ENCODE peak calls at places on chromosomes 12 and 14, in six cellular contexts. D, J, L, T, N and W are unnamed samples. For H3K9me3, the result is how much of the 10 kb centered on the place peaks cover.

GRCh38 chr12:107718606-107719005 is 33.0 kb downstream of the PWP1 start:
- DNase-seq in D (no peak), J (no peak), L (no peak), T (no peak), N (no peak), W (no peak)

GRCh38 chr12:132191715-132192553 is 47.7 kb downstream of the NOC4L start:
- DNase-seq in D (no peak), J (no peak), L (no peak), T (no peak), N (no peak), W (no peak)

GRCh38 chr12:21336656-21337055 is 1.9 kb upstream of the SLCO1A2 start:
- DNase-seq in D (no peak), J (peak), L (no peak), T (no peak), N (no peak), W (no peak)

GRCh38 chr12:97321640-97322039 is 141.0 kb upstream of the RMST start:
- DNase-seq in D (no peak), J (no peak), L (no peak), T (no peak), N (no peak), W (no peak)

GRCh38 chr12:25546318-25546717 is 6.8 kb downstream of the LMNTD1 start:
- DNase-seq in D (no peak), J (no peak), L (no peak), T (no peak), N (no peak), W (no peak)

GRCh38 chr12:90653051-90653450 is 301.9 kb downstream of the CCER1 start:
- DNase-seq in D (no peak), J (no peak), L (no peak), T (no peak), N (no peak), W (no peak)

GRCh38 chr14:101927859-101928258 is 36.5 kb upstream of the DYNC1H1 start:
- DNase-seq in D (no peak), J (no peak), L (peak), T (no peak), N (no peak), W (no peak)

GRCh38 chr12:96501139-96501741 is 11.9 kb downstream of the CFAP54 start:
- DNase-seq in D (peak), J (peak), L (no peak), T (no peak), N (peak), W (peak)

GRCh38 chr12:76308866-76309265 is 39.3 kb downstream of the BBS10 start:
- DNase-seq in D (no peak), J (no peak), L (no peak), T (no peak), N (no peak), W (no peak)

GRCh38 chr12:4037747-4038312 is 164.6 kb upstream of the PARP11 start:
- DNase-seq in D (no peak), J (peak), L (no peak), T (no peak), N (peak), W (no peak)

GRCh38 chr14:75539562-75540478 is 17.6 kb downstream of the BATF start:
- DNase-seq in D (peak), J (no peak), L (no peak), T (no peak), N (no peak), W (no peak)

GRCh38 chr12:104858611-104859010 is 99.5 kb downstream of the SLC41A2 start:
- DNase-seq in D (no peak), J (no peak), L (no peak), T (no peak), N (no peak), W (no peak)

GRCh38 chr12:68086019-68086603 is 73.4 kb downstream of the IFNG start:
- DNase-seq in D (no peak), J (no peak), L (no peak), T (no peak), N (no peak), W (no peak)
- H3K9me3 ChIP-seq in D (under half), J (under half), L (under half), T (half or more), N (under half), W (under half)

GRCh38 chr12:38053113-38053512 is 263.5 kb upstream of the ALG10B start:
- DNase-seq in D (no peak), J (no peak), L (no peak), T (no peak), N (no peak), W (no peak)

GRCh38 chr12:38056701-38057689 is 259.6 kb upstream of the ALG10B start:
- DNase-seq in D (no peak), J (peak), L (no peak), T (peak), N (no peak), W (no peak)

DNA sequence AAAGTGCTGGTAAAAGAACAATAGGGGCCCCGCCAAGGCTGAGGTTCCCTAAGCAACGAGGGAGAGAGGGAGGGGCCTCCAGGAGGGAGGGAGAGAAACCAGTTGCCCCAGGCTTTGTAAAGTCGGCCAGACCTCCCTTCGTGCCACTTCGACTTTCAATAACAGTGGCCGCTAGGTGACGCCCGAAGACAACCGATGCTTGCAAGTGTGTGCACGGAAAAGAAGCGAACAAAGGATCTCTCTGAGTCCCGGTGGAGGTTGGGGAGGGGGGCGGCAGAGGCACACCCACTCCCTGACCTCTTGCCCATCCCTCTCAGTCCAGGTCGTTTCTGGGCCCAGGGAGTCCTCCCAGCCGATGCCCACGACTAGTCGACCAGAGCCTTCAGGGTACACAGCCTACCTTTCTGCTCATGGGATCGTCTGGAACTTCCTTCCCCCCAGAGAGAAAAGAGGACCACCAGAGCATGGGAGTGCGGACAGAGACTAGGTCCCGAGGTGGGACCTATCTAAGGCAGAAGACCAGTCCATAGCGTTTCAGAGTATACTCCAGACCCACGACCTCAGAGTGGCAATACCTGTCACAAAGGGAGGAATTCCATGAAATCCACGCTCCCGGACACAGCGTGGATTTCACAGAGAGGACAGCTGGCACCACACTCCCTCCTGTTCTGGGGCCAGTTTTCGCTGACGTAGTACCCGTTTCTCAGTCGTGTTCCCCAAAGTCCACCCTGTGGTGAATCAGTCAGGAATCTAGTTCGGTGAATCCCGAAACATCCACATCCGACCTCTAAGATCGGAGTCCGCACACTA is 262.7 kb upstream of the ALG10B start:
- DNase-seq in D (no peak), J (peak), L (no peak), T (peak), N (no peak), W (no peak)
- H3K9me3 ChIP-seq in D (under half), J (under half), L (under half), T (under half), N (under half), W (under half)

GRCh38 chr14:19900999-19901398 is 19.4 kb upstream of the OR4K5 start:
- DNase-seq in D (no peak), J (no peak), L (no peak), T (no peak), N (no peak), W (no peak)

GRCh38 chr14:19902409-19902808 is 18.0 kb upstream of the OR4K5 start:
- DNase-seq in D (no peak), J (no peak), L (no peak), T (no peak), N (no peak), W (no peak)

GRCh38 chr14:19911114-19911513 is 9.3 kb upstream of the OR4K5 start:
- DNase-seq in D (no peak), J (no peak), L (no peak), T (no peak), N (no peak), W (no peak)

GRCh38 chr14:19906665-19907064 is 13.7 kb upstream of the OR4K5 start:
- DNase-seq in D (no peak), J (no peak), L (no peak), T (no peak), N (no peak), W (no peak)
- H3K9me3 ChIP-seq in D (under half), J (under half), L (under half), T (under half), N (under half), W (under half)

DNA sequence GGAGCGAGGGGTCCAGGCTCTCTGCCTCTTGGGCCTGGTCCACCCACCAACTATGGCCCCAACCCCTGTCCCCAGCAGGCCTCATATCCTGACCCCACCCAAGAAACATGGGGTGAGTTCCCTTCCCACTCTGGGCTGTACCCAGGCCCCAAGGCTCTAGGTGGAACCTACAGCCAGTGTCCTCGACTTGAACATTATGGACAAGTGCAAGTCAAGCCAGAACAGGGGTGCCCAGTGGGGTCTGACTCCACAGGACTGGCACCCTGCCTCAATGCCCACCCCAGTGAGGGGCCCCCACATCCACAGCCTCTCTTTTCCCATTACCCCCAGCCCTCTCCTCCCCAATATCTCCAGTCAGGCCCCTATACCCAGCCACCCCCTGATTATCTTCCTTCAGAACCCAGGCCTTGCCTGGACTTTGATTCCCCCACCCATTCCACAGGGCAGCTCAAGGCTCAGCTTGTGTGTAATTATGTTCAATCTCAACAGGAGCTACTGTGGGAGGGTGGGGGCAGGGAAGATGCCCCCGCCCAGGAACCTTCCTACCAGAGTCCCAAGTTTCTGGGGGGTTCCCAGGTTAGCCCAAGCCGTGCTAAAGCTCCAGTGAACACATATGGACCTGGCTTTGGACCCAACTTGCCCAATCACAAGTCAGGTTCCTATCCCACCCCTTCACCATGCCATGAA is 8.6 kb downstream of the ARHGAP9 start:
- DNase-seq in D (no peak), J (no peak), L (no peak), T (no peak), N (no peak), W (no peak)
- H3K9me3 ChIP-seq in D (under half), J (under half), L (under half), T (under half), N (under half), W (under half)

GRCh38 chr12:38153737-38154061 is 162.9 kb upstream of the ALG10B start:
- DNase-seq in D (no peak), J (no peak), L (no peak), T (no peak), N (no peak), W (no peak)
- H3K9me3 ChIP-seq in D (under half), J (under half), L (under half), T (under half), N (under half), W (under half)